ENCODE peak calls at places on chromosome 7, in seven cellular contexts. F is DND-41, U is trophoblast cell, G is SK-N-SH, L is HCT116, W is OCI-LY7, H is GM23338. P is an unnamed sample. For H3K79me2, the result is how much of the 10 kb centered on the place peaks cover.

GRCh38 chr7:3399858-3400257 is 98.8 kb downstream of the SDK1 start:
- DNase-seq in F (no peak), U (peak), G (no peak), L (peak), W (peak), H (peak), P (peak)

GRCh38 chr7:117045927-117046710 is 92.8 kb downstream of the ST7 start:
- DNase-seq in F (no peak), U (no peak), G (no peak), L (no peak), W (no peak), H (no peak), P (no peak)

GRCh38 chr7:2934984-2935740 is 91.1 kb upstream of the GNA12 start:
- DNase-seq in F (no peak), U (peak), G (peak), L (no peak), W (no peak), H (no peak), P (no peak)

GRCh38 chr7:55288070-55288824 is 76.9 kb upstream of the LANCL2 start:
- DNase-seq in F (no peak), U (no peak), G (no peak), L (no peak), W (no peak), H (no peak), P (no peak)

GRCh38 chr7:43637114-43637806 is 54.4 kb downstream of the STK17A start:
- DNase-seq in F (no peak), U (no peak), G (no peak), L (no peak), W (no peak), H (no peak), P (peak)

GRCh38 chr7:146319625-146320024 is 203.0 kb downstream of the CNTNAP2 start:
- DNase-seq in F (no peak), U (no peak), G (peak), L (no peak), W (no peak), H (no peak), P (no peak)

GRCh38 chr7:130242198-130243014 is 24.3 kb upstream of the CPA2 start:
- DNase-seq in F (peak), U (peak), G (peak), L (peak), W (peak), H (peak), P (peak)

GRCh38 chr7:33745934-33746333 is 159.4 kb upstream of the BMPER start:
- DNase-seq in F (no peak), U (no peak), G (no peak), L (no peak), W (no peak), H (no peak), P (no peak)

GRCh38 chr7:72467237-72467636 is 55.1 kb upstream of the CALN1 start:
- DNase-seq in F (no peak), U (no peak), G (no peak), L (no peak), W (no peak), H (no peak), P (no peak)

GRCh38 chr7:11754123-11754522 is 77.9 kb downstream of the THSD7A start:
- DNase-seq in F (no peak), U (no peak), G (no peak), L (no peak), W (no peak), H (no peak), P (no peak)

GRCh38 chr7:150450491-150450992 is at the start of gene GIMAP8:
- DNase-seq in F (peak), U (no peak), G (no peak), L (no peak), W (no peak), H (peak), P (no peak)

GRCh38 chr7:139004321-139005075 is 23.3 kb upstream of the KIAA1549 start:
- DNase-seq in F (no peak), U (peak), G (no peak), L (no peak), W (peak), H (no peak), P (no peak)

GRCh38 chr7:158263964-158264748 is 323.5 kb downstream of the PTPRN2 start:
- DNase-seq in F (no peak), U (no peak), G (no peak), L (no peak), W (no peak), H (no peak), P (no peak)

GRCh38 chr7:115802415-115802814 is 228.1 kb downstream of the TFEC start:
- DNase-seq in F (no peak), U (no peak), G (no peak), L (no peak), W (no peak), H (no peak), P (no peak)

GRCh38 chr7:135206887-135207738 is 4.2 kb downstream of the WDR91 start:
- DNase-seq in F (no peak), U (no peak), G (no peak), L (no peak), W (no peak), H (no peak), P (no peak)

GRCh38 chr7:121530251-121531174 is 134.4 kb upstream of the FAM3C start:
- DNase-seq in F (no peak), U (peak), G (no peak), L (peak), W (no peak), H (no peak), P (peak)

GRCh38 chr7:154892459-154892858 is 110.5 kb downstream of the PAXIP1 start:
- DNase-seq in F (no peak), U (no peak), G (no peak), L (no peak), W (no peak), H (no peak), P (no peak)

GRCh38 chr7:11182736-11183135 is 209.1 kb downstream of the PHF14 start:
- DNase-seq in F (no peak), U (no peak), G (no peak), L (no peak), W (no peak), H (no peak), P (peak)

GRCh38 chr7:139817249-139817648 is 11.8 kb upstream of the TBXAS1 start:
- DNase-seq in F (no peak), U (no peak), G (no peak), L (no peak), W (no peak), H (no peak), P (no peak)

GRCh38 chr7:96973986-96974385 is 31.4 kb upstream of the DLX6 start:
- DNase-seq in F (no peak), U (peak), G (no peak), L (no peak), W (no peak), H (no peak), P (peak)

GRCh38 chr7:129553861-129554530 is 51.7 kb downstream of the SMKR1 start:
- DNase-seq in F (peak), U (no peak), G (no peak), L (no peak), W (peak), H (no peak), P (no peak)

GRCh38 chr7:81051811-81052413 is 133.1 kb upstream of the SEMA3C start:
- DNase-seq in F (no peak), U (no peak), G (no peak), L (no peak), W (no peak), H (no peak), P (no peak)

GRCh38 chr7:47180268-47180826 is 401.6 kb downstream of the TNS3 start:
- DNase-seq in F (peak), U (peak), G (peak), L (peak), W (peak), H (peak), P (peak)

GRCh38 chr7:5425507-5426225 is 2.0 kb upstream of the TNRC18 start:
- DNase-seq in F (no peak), U (peak), G (peak), L (no peak), W (no peak), H (peak), P (peak)

GRCh38 chr7:20307119-20307518 is 23.6 kb upstream of the ITGB8 start:
- DNase-seq in F (no peak), U (peak), G (no peak), L (no peak), W (no peak), H (peak), P (no peak)

GRCh38 chr7:39073432-39073831 is 95.7 kb downstream of the POU6F2 start:
- DNase-seq in F (no peak), U (no peak), G (no peak), L (no peak), W (no peak), H (peak), P (no peak)

GRCh38 chr7:7424151-7424873 is 111.4 kb downstream of the COL28A1 start:
- DNase-seq in F (peak), U (peak), G (peak), L (peak), W (peak), H (peak), P (peak)

GRCh38 chr7:41705109-41705871 is 2.4 kb upstream of the INHBA start:
- DNase-seq in F (peak), U (peak), G (peak), L (no peak), W (peak), H (peak), P (peak)

GRCh38 chr7:101939136-101939695 is 121.8 kb downstream of the CUX1 start:
- DNase-seq in F (no peak), U (no peak), G (no peak), L (no peak), W (peak), H (no peak), P (no peak)

GRCh38 chr7:101936223-101936611 is 118.8 kb downstream of the CUX1 start:
- DNase-seq in F (no peak), U (no peak), G (no peak), L (no peak), W (no peak), H (peak), P (no peak)

GRCh38 chr7:101940151-101940550 is 122.7 kb downstream of the CUX1 start:
- DNase-seq in F (no peak), U (no peak), G (no peak), L (no peak), W (no peak), H (no peak), P (no peak)

GRCh38 chr7:101936612-101937231 is 119.3 kb downstream of the CUX1 start:
- DNase-seq in F (no peak), U (no peak), G (no peak), L (no peak), W (peak), H (peak), P (no peak)

GRCh38 chr7:101938115-101938514 is 120.7 kb downstream of the CUX1 start:
- DNase-seq in F (no peak), U (no peak), G (no peak), L (no peak), W (no peak), H (no peak), P (no peak)
- H3K79me2 ChIP-seq in F (half or more), U (under half), G (half or more), L (under half), W (half or more), H (half or more), P (under half)

GRCh38 chr7:128008141-128008540 is 23.1 kb downstream of the LRRC4 start:
- DNase-seq in F (no peak), U (no peak), G (no peak), L (no peak), W (no peak), H (no peak), P (no peak)

GRCh38 chr7:128005759-128006159 is 25.5 kb downstream of the LRRC4 start:
- DNase-seq in F (no peak), U (no peak), G (no peak), L (no peak), W (no peak), H (no peak), P (no peak)

GRCh38 chr7:128005117-128005516 is 26.1 kb downstream of the LRRC4 start:
- DNase-seq in F (no peak), U (no peak), G (no peak), L (no peak), W (peak), H (no peak), P (no peak)

GRCh38 chr7:128007293-128007680 is 23.9 kb downstream of the LRRC4 start:
- DNase-seq in F (no peak), U (no peak), G (no peak), L (no peak), W (no peak), H (no peak), P (no peak)

DNA sequence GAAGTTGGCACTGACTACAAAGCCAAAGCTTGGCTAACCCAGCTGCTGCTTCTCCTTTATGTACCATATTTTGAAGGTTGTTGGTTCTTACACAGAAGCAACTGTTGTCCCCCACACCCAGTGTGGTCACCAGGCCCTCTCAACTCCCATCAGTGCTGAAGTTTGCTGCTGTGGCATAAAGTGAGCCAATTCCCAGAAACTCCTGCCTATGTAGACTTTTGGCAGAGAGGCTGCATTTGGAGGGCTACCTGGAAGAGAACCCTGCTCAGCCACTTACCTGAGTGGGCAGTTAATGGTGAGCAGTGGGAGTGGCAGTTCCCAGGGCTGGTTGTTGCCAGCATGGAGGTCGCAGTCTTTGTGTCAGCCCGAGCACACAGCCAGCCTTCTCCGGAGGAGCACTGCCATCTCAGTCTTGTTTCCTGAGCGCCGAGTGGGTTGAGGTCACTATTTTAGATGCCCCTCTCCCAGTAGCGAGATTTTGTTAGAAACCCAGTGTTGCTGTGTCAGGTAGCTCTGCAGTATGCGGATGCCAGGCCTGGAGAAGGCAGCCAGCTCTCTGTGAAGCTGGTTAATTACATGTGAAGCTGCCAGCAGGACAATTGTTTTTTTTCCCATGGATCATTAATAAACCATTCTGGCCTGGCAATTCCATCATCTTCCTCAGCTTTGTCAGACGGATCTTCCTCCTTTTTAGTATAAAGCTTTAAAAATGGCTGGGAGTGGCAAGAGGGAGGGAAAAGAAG is 24.5 kb downstream of the LRRC4 start:
- DNase-seq in F (no peak), U (no peak), G (no peak), L (no peak), W (no peak), H (no peak), P (no peak)
- H3K79me2 ChIP-seq in F (under half), U (under half), G (under half), L (under half), W (under half), H (under half), P (under half)

GRCh38 chr7:977326-978048 is 2.1 kb upstream of the COX19 start:
- DNase-seq in F (no peak), U (no peak), G (no peak), L (no peak), W (no peak), H (no peak), P (peak)

GRCh38 chr7:979886-980571 is 3.0 kb upstream of the CYP2W1 start:
- DNase-seq in F (no peak), U (no peak), G (peak), L (no peak), W (peak), H (no peak), P (no peak)

GRCh38 chr7:976901-977325 is 1.6 kb upstream of the COX19 start:
- DNase-seq in F (no peak), U (no peak), G (no peak), L (no peak), W (no peak), H (no peak), P (no peak)

GRCh38 chr7:978416-979091 is 3.2 kb upstream of the COX19 start:
- DNase-seq in F (no peak), U (no peak), G (no peak), L (no peak), W (no peak), H (no peak), P (no peak)

DNA sequence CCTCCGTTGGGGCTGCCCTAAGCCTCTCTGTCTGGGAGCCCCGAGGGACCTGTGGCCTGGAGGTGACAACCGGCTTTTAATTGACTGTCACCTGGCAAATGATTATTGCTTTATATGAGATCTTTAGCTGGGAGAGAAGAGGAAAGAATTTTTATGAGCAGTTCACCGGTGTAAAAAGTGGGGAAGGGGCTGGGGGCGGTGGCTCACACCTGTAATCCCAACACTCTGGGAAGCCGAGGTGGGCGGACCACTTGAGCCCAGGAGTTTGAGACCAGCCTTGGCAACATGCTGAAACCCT is 2.6 kb upstream of the COX19 start:
- DNase-seq in F (no peak), U (no peak), G (no peak), L (no peak), W (peak), H (no peak), P (no peak)
- H3K79me2 ChIP-seq in F (under half), U (under half), G (under half), L (under half), W (under half), H (under half), P (under half)

GRCh38 chr7:100874300-100874576 is 665 bp upstream of the SRRT start:
- DNase-seq in F (no peak), U (no peak), G (peak), L (no peak), W (no peak), H (peak), P (no peak)
- H3K79me2 ChIP-seq in F (half or more), U (under half), G (under half), L (half or more), W (under half), H (under half), P (half or more)

DNA sequence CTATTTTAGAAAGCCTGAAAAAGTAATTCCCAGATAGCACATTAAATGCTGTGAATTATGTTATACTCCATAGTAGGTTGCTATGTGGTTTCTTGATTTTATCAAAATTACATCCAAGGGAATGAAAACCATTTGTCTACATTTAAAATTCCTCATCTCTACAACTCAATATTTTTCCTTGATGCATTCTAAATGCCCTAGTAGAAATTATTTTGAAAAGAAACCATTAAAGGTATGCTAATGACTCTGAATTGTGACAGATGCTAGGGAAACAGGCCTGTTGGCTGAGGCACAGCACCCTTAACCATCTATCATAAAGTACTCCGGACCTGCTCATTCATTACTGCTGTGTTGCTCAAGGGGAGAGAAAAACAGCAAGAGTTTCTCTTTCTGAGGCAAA is 131.2 kb downstream of the CHCHD3 start:
- DNase-seq in F (no peak), U (no peak), G (no peak), L (no peak), W (no peak), H (no peak), P (no peak)
- H3K79me2 ChIP-seq in F (under half), U (under half), G (under half), L (under half), W (under half), H (under half), P (under half)

GRCh38 chr7:105206985-105207384 is 181.7 kb downstream of the SRPK2 start:
- DNase-seq in F (no peak), U (no peak), G (no peak), L (no peak), W (no peak), H (no peak), P (no peak)
- H3K79me2 ChIP-seq in F (half or more), U (under half), G (half or more), L (under half), W (under half), H (half or more), P (half or more)

DNA sequence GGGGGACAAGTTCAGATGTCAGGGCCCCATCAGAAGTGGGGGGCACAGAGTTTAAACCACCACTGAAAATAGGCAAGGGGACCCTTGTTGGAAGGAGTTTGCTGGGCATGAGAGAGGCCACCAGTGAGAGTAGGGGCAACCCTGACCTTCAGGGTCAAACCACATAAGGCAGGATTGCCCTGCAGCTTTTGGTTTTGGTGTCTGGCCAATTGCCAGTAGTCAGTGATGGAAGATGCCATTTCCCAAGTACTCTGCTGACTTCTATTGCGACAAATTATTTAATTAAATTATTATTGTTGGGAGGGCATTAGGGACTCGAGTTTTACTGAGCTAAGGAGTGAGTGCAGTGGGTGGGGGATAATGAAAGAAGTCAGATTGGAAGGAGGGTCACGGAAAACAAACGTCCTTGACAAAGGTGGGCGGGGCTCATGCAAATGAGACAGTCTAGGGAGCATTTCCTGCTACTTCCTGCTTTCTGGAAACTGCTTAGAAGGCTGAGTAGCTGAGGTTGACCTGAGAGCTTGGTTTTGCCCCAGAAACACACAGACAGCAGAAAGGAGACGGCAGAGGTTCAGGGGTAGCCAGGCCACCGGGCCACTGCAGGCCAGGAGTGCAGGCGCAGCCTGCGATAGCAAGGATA is 74.2 kb upstream of the ANLN start:
- DNase-seq in F (no peak), U (no peak), G (no peak), L (no peak), W (peak), H (peak), P (no peak)
- H3K79me2 ChIP-seq in F (under half), U (under half), G (under half), L (under half), W (under half), H (under half), P (under half)

GRCh38 chr7:90625051-90625450 is 28.9 kb downstream of the CDK14 start:
- DNase-seq in F (no peak), U (no peak), G (no peak), L (no peak), W (no peak), H (no peak), P (no peak)
- H3K79me2 ChIP-seq in F (under half), U (under half), G (half or more), L (under half), W (under half), H (under half), P (under half)

GRCh38 chr7:98354511-98355249 is 46.2 kb downstream of the BAIAP2L1 start:
- DNase-seq in F (no peak), U (peak), G (no peak), L (peak), W (no peak), H (no peak), P (peak)

GRCh38 chr7:98355250-98355538 is 45.7 kb downstream of the BAIAP2L1 start:
- DNase-seq in F (no peak), U (no peak), G (no peak), L (no peak), W (no peak), H (no peak), P (no peak)

GRCh38 chr7:98352621-98353020 is 48.3 kb downstream of the BAIAP2L1 start:
- DNase-seq in F (no peak), U (no peak), G (no peak), L (no peak), W (no peak), H (no peak), P (peak)

GRCh38 chr7:98351136-98351535 is 49.8 kb downstream of the BAIAP2L1 start:
- DNase-seq in F (no peak), U (peak), G (no peak), L (no peak), W (no peak), H (no peak), P (no peak)

GRCh38 chr7:98354052-98354451 is 46.8 kb downstream of the BAIAP2L1 start:
- DNase-seq in F (no peak), U (peak), G (no peak), L (no peak), W (no peak), H (no peak), P (no peak)
- H3K79me2 ChIP-seq in F (under half), U (under half), G (under half), L (half or more), W (under half), H (under half), P (half or more)